ENCODE peak calls at places on chromosomes 7 and 10, in five cellular contexts. V is anterior cingulate cortex; P is HTR-8/SVneo; Z is CD4-positive, CD25-positive, alpha-beta regulatory T cell; D is GM13977. F is an unnamed sample.

GRCh38 chr7:26159243-26159642 is 7.2 kb downstream of the NFE2L3 start:
- DNase-seq in V (no peak), P (no peak), Z (no peak), D (no peak), F (no peak)

GRCh38 chr10:93813507-93814465 is 56.0 kb downstream of the LGI1 start:
- DNase-seq in V (no peak), Z (no peak), D (peak), P (peak), F (peak)

GRCh38 chr7:17444151-17444550 is 145.7 kb downstream of the AHR start:
- DNase-seq in D (no peak), V (no peak), P (no peak), Z (no peak), F (no peak)

GRCh38 chr7:134778941-134779740 is at the start of gene CALD1:
- DNase-seq in V (peak), P (peak), Z (no peak), D (no peak), F (no peak)

GRCh38 chr7:131106681-131107342 is 220.9 kb upstream of the MKLN1 start:
- DNase-seq in P (no peak), D (peak), Z (peak), V (no peak), F (peak)

GRCh38 chr10:78267070-78267469 is 233.4 kb downstream of the RPS24 start:
- DNase-seq in P (no peak), Z (no peak), V (no peak), D (no peak), F (no peak)

GRCh38 chr7:38584443-38585210 is 46.5 kb downstream of the AMPH start:
- DNase-seq in Z (no peak), D (no peak), P (no peak), V (no peak), F (no peak)

GRCh38 chr7:21850531-21851285 is 95.0 kb downstream of the CDCA7L start:
- DNase-seq in P (peak), D (no peak), Z (no peak), V (no peak), F (no peak)

GRCh38 chr10:16644146-16644545 is 122.5 kb upstream of the C1QL3 start:
- DNase-seq in Z (no peak), V (no peak), P (peak), D (no peak), F (no peak)

GRCh38 chr7:12741951-12742575 is 54.6 kb downstream of the ARL4A start:
- DNase-seq in Z (no peak), D (no peak), P (no peak), V (no peak), F (no peak)

GRCh38 chr7:106959753-106960152 is 84.8 kb upstream of the PRKAR2B start:
- DNase-seq in V (no peak), P (no peak), D (no peak), Z (no peak), F (peak)

GRCh38 chr7:122572706-122573105 is 126.2 kb downstream of the RNF133 start:
- DNase-seq in D (no peak), Z (no peak), V (no peak), P (no peak), F (no peak)

GRCh38 chr7:11341285-11341944 is 367.7 kb downstream of the PHF14 start:
- DNase-seq in Z (no peak), P (peak), V (no peak), D (no peak), F (peak)

GRCh38 chr7:20316706-20317105 is 14.0 kb upstream of the ITGB8 start:
- DNase-seq in Z (no peak), V (no peak), P (no peak), D (no peak), F (no peak)

GRCh38 chr7:54921116-54921515 is 97.7 kb upstream of the EGFR start:
- DNase-seq in P (no peak), D (no peak), V (no peak), Z (no peak), F (no peak)

GRCh38 chr10:132735341-132735775 is 50.6 kb downstream of the NKX6-2 start:
- DNase-seq in V (peak), P (no peak), Z (no peak), D (no peak), F (no peak)

GRCh38 chr7:19161671-19162070 is 16.4 kb upstream of the FERD3L start:
- DNase-seq in P (no peak), D (no peak), V (no peak), Z (no peak), F (no peak)

GRCh38 chr7:55100962-55101327 is 82.1 kb downstream of the EGFR start:
- DNase-seq in P (no peak), Z (no peak), V (no peak), D (no peak), F (no peak)

GRCh38 chr10:92695679-92696605 is 6.2 kb downstream of the HHEX start:
- DNase-seq in V (no peak), Z (no peak), D (no peak), P (peak), F (no peak)

GRCh38 chr7:63899691-63900393 is 98.8 kb upstream of the ZNF722 start:
- DNase-seq in V (peak), Z (peak), P (peak), D (no peak), F (no peak)

GRCh38 chr7:139914306-139914747 is 85.3 kb downstream of the TBXAS1 start:
- DNase-seq in Z (no peak), D (no peak), V (no peak), P (no peak), F (no peak)

GRCh38 chr10:131784363-131785120 is 116.3 kb upstream of the PPP2R2D start:
- DNase-seq in P (no peak), Z (no peak), V (no peak), D (no peak), F (no peak)

GRCh38 chr10:84966708-84967441 is 638.5 kb downstream of the CCSER2 start:
- DNase-seq in Z (no peak), V (no peak), P (no peak), D (no peak), F (no peak)

GRCh38 chr7:77862691-77863090 is 64.1 kb downstream of the PHTF2 start:
- DNase-seq in V (no peak), Z (no peak), P (no peak), D (no peak), F (no peak)

GRCh38 chr7:39621261-39621660 is 2.1 kb upstream of the RALA start:
- DNase-seq in V (no peak), Z (no peak), D (no peak), P (no peak), F (peak)

GRCh38 chr10:48760983-48761382 is 76.3 kb downstream of the WDFY4 start:
- DNase-seq in Z (no peak), V (no peak), D (no peak), P (no peak), F (no peak)

GRCh38 chr7:31782411-31782991 is 95.5 kb downstream of the PPP1R17 start:
- DNase-seq in P (peak), V (no peak), Z (no peak), D (peak), F (peak)

GRCh38 chr7:18607025-18607424 is 111.5 kb downstream of the HDAC9 start:
- DNase-seq in P (no peak), V (no peak), D (no peak), Z (no peak), F (no peak)

GRCh38 chr7:102874166-102874829 is 38.5 kb upstream of the LRRC17 start:
- DNase-seq in V (no peak), D (peak), Z (no peak), P (peak), F (no peak)

GRCh38 chr7:38223311-38223710 is 45.3 kb downstream of the STARD3NL start:
- DNase-seq in Z (no peak), P (no peak), V (no peak), D (no peak), F (no peak)

GRCh38 chr10:102633848-102634247 is 10.4 kb upstream of the TRIM8 start:
- DNase-seq in D (no peak), P (no peak), V (no peak), Z (no peak), F (no peak)

GRCh38 chr10:69503001-69503895 is 52.0 kb downstream of the TSPAN15 start:
- DNase-seq in Z (no peak), V (no peak), D (no peak), P (no peak), F (no peak)

GRCh38 chr7:157819517-157819807 is 482.7 kb downstream of the DNAJB6 start:
- DNase-seq in P (no peak), D (no peak), Z (no peak), V (no peak), F (no peak)

GRCh38 chr10:114261116-114261515 is 22.1 kb downstream of the VWA2 start:
- DNase-seq in V (no peak), P (peak), D (no peak), Z (no peak), F (no peak)

GRCh38 chr7:149261321-149261828 is 621 bp upstream of the ZNF783 start:
- DNase-seq in P (peak), D (no peak), Z (no peak), V (no peak), F (peak)

GRCh38 chr7:2567663-2568238 is 9.0 kb downstream of the IQCE start:
- DNase-seq in P (no peak), D (peak), V (peak), Z (no peak), F (peak)

GRCh38 chr7:46134385-46134784 is 213.3 kb upstream of the IGFBP3 start:
- DNase-seq in Z (no peak), P (no peak), D (no peak), V (no peak), F (no peak)

F was measured in NAMALWA.